ENCODE peak calls at places on chromosomes 16 and 17, in five cellular contexts. S, F, I, C and W are unnamed samples. For H3K9me3, H3K27me3 and H3K4me1, the result is how much of the 10 kb centered on the place peaks cover.

GRCh38 chr16:27642753-27643152 is 92.8 kb downstream of the KATNIP start:
- DNase-seq in S (no peak), F (no peak), I (no peak), C (peak), W (no peak)

GRCh38 chr16:72561-73537 is at the start of gene RHBDF1:
- DNase-seq in S (no peak), F (peak), I (peak), C (peak), W (no peak)

GRCh38 chr17:74151551-74152315 is 51.7 kb upstream of the RPL38 start:
- DNase-seq in S (no peak), F (no peak), I (no peak), C (no peak), W (no peak)

GRCh38 chr17:77215281-77215680 is 74.5 kb downstream of the SEC14L1 start:
- DNase-seq in S (no peak), F (no peak), I (no peak), C (no peak), W (no peak)

GRCh38 chr17:1882836-1883235 is 53.0 kb downstream of the RPA1 start:
- DNase-seq in S (no peak), F (no peak), I (no peak), C (peak), W (no peak)

GRCh38 chr17:76700627-76701470 is 9.9 kb downstream of the MXRA7 start:
- DNase-seq in S (no peak), F (peak), I (peak), C (peak), W (peak)

GRCh38 chr16:68065716-68066305 is 19.4 kb upstream of the NFATC3 start:
- DNase-seq in S (no peak), F (no peak), I (no peak), C (no peak), W (no peak)

GRCh38 chr17:48457080-48457836 is 27.2 kb upstream of the SKAP1 start:
- DNase-seq in S (no peak), F (peak), I (peak), C (peak), W (peak)

GRCh38 chr16:65083181-65083845 is 38.5 kb downstream of the CDH11 start:
- DNase-seq in S (no peak), F (no peak), I (no peak), C (no peak), W (no peak)

GRCh38 chr17:44334315-44335181 is 9.9 kb upstream of the SLC25A39 start:
- DNase-seq in S (no peak), F (no peak), I (no peak), C (no peak), W (no peak)

GRCh38 chr17:30237296-30238002 is 2.0 kb upstream of the SLC6A4 start:
- DNase-seq in S (no peak), F (no peak), I (no peak), C (no peak), W (no peak)

GRCh38 chr16:57092786-57093301 is 461 bp downstream of the CPNE2 start:
- DNase-seq in S (no peak), F (peak), I (no peak), C (peak), W (no peak)

GRCh38 chr17:58873926-58874325 is 118.3 kb downstream of the PPM1E start:
- DNase-seq in S (no peak), F (no peak), I (no peak), C (no peak), W (no peak)

GRCh38 chr17:56596741-56597494 is 3.4 kb downstream of the NOG start:
- DNase-seq in S (no peak), F (no peak), I (no peak), C (no peak), W (no peak)

GRCh38 chr16:15682105-15682570 is 32.1 kb downstream of the NDE1 start:
- DNase-seq in S (no peak), F (no peak), I (no peak), C (peak), W (peak)

GRCh38 chr17:38712593-38712992 is 7.5 kb downstream of the MLLT6 start:
- DNase-seq in S (no peak), F (no peak), I (no peak), C (no peak), W (no peak)

GRCh38 chr17:77378318-77379064 is 237.7 kb downstream of the SEC14L1 start:
- DNase-seq in S (no peak), F (no peak), I (no peak), C (no peak), W (no peak)

GRCh38 chr17:77297693-77298666 is 157.2 kb downstream of the SEC14L1 start:
- DNase-seq in S (no peak), F (no peak), I (no peak), C (no peak), W (no peak)

GRCh38 chr16:55671206-55671973 is 15.6 kb downstream of the SLC6A2 start:
- DNase-seq in S (no peak), F (no peak), I (no peak), C (peak), W (no peak)

GRCh38 chr16:50879873-50880695 is 138.2 kb downstream of the CYLD start:
- DNase-seq in S (no peak), F (no peak), I (no peak), C (no peak), W (no peak)

GRCh38 chr16:56909484-56910113 is 22.3 kb upstream of the HERPUD1 start:
- DNase-seq in S (no peak), F (no peak), I (no peak), C (no peak), W (no peak)

GRCh38 chr16:90020838-90021382 is 1.7 kb upstream of the DBNDD1 start:
- DNase-seq in S (no peak), F (no peak), I (no peak), C (no peak), W (no peak)

GRCh38 chr17:57461082-57461481 is 204.8 kb downstream of the MSI2 start:
- DNase-seq in S (no peak), F (no peak), I (no peak), C (no peak), W (peak)

GRCh38 chr16:57533618-57534336 is 2.6 kb downstream of the CCDC102A start:
- DNase-seq in S (no peak), F (peak), I (peak), C (peak), W (peak)

GRCh38 chr17:33234930-33235685 is 58.0 kb downstream of the ASIC2 start:
- DNase-seq in S (no peak), F (peak), I (peak), C (peak), W (peak)

GRCh38 chr17:75876938-75877751 is 1.2 kb downstream of the TRIM47 start:
- DNase-seq in S (no peak), F (peak), I (peak), C (peak), W (peak)

GRCh38 chr17:74592087-74592990 is at the start of gene CD300LD:
- DNase-seq in S (no peak), F (no peak), I (no peak), C (no peak), W (no peak)

GRCh38 chr16:22300427-22301071 is 3.3 kb downstream of the POLR3E start:
- DNase-seq in S (no peak), F (no peak), I (no peak), C (peak), W (peak)

GRCh38 chr16:87507351-87508069 is 14.7 kb upstream of the ZCCHC14 start:
- DNase-seq in S (no peak), F (no peak), I (no peak), C (no peak), W (peak)
- H3K9me3 ChIP-seq in S (under half), F (under half), I (under half), C (under half), W (under half)

GRCh38 chr17:79620207-79621038 is 9.6 kb upstream of the RBFOX3 start:
- DNase-seq in S (no peak), F (peak), I (peak), C (peak), W (no peak)

GRCh38 chr17:79622201-79622601 is 11.3 kb upstream of the RBFOX3 start:
- DNase-seq in S (no peak), F (no peak), I (peak), C (peak), W (peak)

GRCh38 chr17:79622776-79623175 is 11.9 kb upstream of the RBFOX3 start:
- DNase-seq in S (no peak), F (peak), I (peak), C (no peak), W (peak)

GRCh38 chr17:79619636-79620206 is 8.9 kb upstream of the RBFOX3 start:
- DNase-seq in S (no peak), F (peak), I (peak), C (peak), W (no peak)

GRCh38 chr17:79621151-79621940 is 10.5 kb upstream of the RBFOX3 start:
- DNase-seq in S (no peak), F (peak), I (peak), C (peak), W (peak)
- H3K27me3 ChIP-seq in S (under half), F (half or more), I (under half), C (under half), W (under half)

DNA sequence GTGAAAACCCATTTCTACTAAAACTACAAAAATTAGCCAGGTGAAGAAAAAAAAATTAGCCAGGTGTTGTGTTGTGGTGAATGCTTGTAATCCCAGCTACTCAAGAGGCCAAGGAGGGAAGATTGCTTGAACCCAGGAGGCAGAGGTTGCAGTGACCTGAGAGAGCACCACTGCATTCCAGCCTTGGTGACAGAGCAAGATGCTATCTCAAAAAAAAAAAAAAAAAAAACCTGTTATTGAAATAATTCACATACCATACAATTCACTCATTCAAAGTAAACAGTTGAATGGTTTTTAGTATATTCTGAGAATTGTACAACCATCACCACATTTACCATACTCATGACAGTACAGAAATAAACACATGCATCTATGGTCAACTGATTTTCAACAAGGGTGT is 31.0 kb downstream of the ZNRF1 start:
- DNase-seq in S (no peak), F (no peak), I (no peak), C (no peak), W (no peak)
- H3K4me1 ChIP-seq in S (under half), F (under half), I (under half), C (under half), W (under half)

GRCh38 chr16:35543486-35543885 is 2084.1 kb downstream of the TP53TG3F start:
- DNase-seq in S (no peak), F (no peak), I (no peak), C (no peak), W (no peak)
- H3K9me3 ChIP-seq in S (under half), F (under half), I (under half), C (under half), W (under half)

GRCh38 chr16:88907768-88908167 is 41.3 kb upstream of the PABPN1L start:
- DNase-seq in S (no peak), F (no peak), I (no peak), C (no peak), W (no peak)
- H3K27me3 ChIP-seq in S (under half), F (under half), I (under half), C (under half), W (under half)

GRCh38 chr16:1687427-1688316 is 9.6 kb downstream of the JPT2 start:
- DNase-seq in S (no peak), F (no peak), I (no peak), C (no peak), W (no peak)

GRCh38 chr16:1689853-1690252 is 11.8 kb downstream of the JPT2 start:
- DNase-seq in S (no peak), F (no peak), I (no peak), C (no peak), W (no peak)

GRCh38 chr16:1690810-1691209 is 12.7 kb downstream of the JPT2 start:
- DNase-seq in S (no peak), F (no peak), I (no peak), C (no peak), W (no peak)

GRCh38 chr16:1691276-1691675 is 13.2 kb downstream of the JPT2 start:
- DNase-seq in S (no peak), F (no peak), I (no peak), C (no peak), W (no peak)

DNA sequence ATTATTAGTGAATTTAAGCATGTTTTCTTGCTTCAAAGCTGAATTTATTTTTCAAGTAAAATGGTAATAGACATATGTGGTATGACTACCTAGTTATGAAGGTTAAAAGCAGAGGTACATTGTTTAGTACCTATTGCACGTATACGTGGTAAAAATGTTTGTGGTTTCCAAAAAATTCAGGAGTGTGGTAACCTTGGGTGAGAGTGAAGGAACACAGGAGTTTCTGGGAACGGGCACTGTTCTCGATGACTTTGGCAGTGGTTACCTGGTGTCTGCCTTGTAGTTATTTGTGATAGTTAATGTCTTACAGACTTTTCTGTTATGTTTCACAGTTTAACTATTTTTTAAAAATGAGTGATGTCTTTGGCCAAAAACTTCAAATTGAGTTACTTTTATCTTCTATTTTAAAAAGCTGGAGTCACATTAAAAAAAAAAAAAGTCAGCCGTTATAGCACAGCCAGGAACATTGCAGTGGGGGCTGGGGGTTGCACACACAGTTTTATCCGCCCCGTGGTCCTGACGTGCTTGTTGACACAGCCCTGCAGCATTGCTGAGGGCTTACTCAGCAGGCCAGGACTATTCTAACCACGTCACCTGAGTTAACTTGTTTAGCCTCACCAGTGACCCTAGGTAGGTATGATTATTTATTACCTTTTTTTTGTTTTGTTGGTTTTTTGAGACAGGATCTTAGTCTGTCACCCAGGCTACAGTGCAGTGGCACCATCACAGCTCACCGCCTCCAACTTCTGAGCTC is 10.9 kb downstream of the JPT2 start:
- DNase-seq in S (no peak), F (no peak), I (no peak), C (no peak), W (no peak)
- H3K4me1 ChIP-seq in S (under half), F (under half), I (under half), C (under half), W (under half)

GRCh38 chr16:80610489-80611156 is 69.8 kb downstream of the DYNLRB2 start:
- DNase-seq in S (no peak), F (no peak), I (no peak), C (no peak), W (no peak)

GRCh38 chr16:80604600-80605355 is 64.0 kb downstream of the DYNLRB2 start:
- DNase-seq in S (no peak), F (no peak), I (no peak), C (no peak), W (no peak)

GRCh38 chr16:80607204-80607603 is 66.4 kb downstream of the DYNLRB2 start:
- DNase-seq in S (no peak), F (no peak), I (no peak), C (no peak), W (no peak)

GRCh38 chr16:80602894-80603293 is 62.1 kb downstream of the DYNLRB2 start:
- DNase-seq in S (no peak), F (no peak), I (no peak), C (no peak), W (no peak)

DNA sequence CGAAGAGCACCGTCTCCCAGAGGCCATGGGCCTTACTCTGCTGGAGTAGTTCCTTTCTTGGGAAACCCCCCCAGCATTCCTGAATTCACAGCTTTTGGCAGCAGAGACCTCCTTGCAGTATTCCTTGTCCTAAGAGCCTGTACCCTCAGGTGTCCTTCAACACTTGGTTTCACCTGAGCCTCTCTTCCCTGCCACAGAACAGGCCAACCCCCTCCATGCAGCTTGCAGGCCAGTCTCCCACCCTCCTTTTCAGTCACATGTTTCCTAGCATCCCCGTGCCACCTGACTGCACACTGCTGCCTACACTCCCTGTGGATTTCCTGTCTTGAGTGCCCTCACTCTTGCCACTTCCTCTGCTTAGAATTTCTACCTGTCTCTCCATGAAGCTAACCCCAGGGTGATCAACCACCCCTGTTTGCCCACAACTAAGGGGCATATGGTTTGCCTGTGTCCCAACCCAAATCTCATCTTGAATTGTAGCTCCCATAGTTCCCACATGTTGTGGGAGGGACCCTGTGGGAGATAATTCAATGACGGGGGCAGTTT is 65.5 kb downstream of the DYNLRB2 start:
- DNase-seq in S (no peak), F (no peak), I (no peak), C (no peak), W (no peak)
- H3K9me3 ChIP-seq in S (under half), F (under half), I (under half), C (under half), W (under half)